ENCODE peak calls at places on chromosomes 7 and 10, in nine cellular contexts. One of them, this sample, is unnamed. For H3K4me1, the result is how much of the 10 kb centered on the place peaks cover.

GRCh38 chr7:155369-156000 is 36.9 kb upstream of the FAM20C start:
- DNase-seq in GM12878: no peak
- DNase-seq in spleen: peak
- DNase-seq in psoas muscle: no peak
- DNase-seq in adrenal gland: no peak
- DNase-seq in heart left ventricle: no peak
- DNase-seq in DND-41: no peak
- DNase-seq in lower lobe of right lung: no peak
- DNase-seq in breast epithelium: no peak
- DNase-seq in this sample: peak

GRCh38 chr10:48330269-48330668 is 23.8 kb downstream of the MAPK8 start:
- DNase-seq in GM12878: no peak
- DNase-seq in spleen: no peak
- DNase-seq in psoas muscle: no peak
- DNase-seq in adrenal gland: no peak
- DNase-seq in heart left ventricle: no peak
- DNase-seq in DND-41: peak
- DNase-seq in lower lobe of right lung: no peak
- DNase-seq in breast epithelium: no peak
- DNase-seq in this sample: no peak

GRCh38 chr7:46291601-46292150 is 370.6 kb upstream of the IGFBP3 start:
- DNase-seq in GM12878: peak
- DNase-seq in spleen: no peak
- DNase-seq in psoas muscle: no peak
- DNase-seq in adrenal gland: no peak
- DNase-seq in heart left ventricle: no peak
- DNase-seq in DND-41: no peak
- DNase-seq in lower lobe of right lung: no peak
- DNase-seq in breast epithelium: no peak
- DNase-seq in this sample: no peak

GRCh38 chr7:149784251-149784608 is 10.8 kb upstream of the ZNF467 start:
- DNase-seq in GM12878: no peak
- DNase-seq in spleen: no peak
- DNase-seq in psoas muscle: no peak
- DNase-seq in adrenal gland: no peak
- DNase-seq in heart left ventricle: no peak
- DNase-seq in DND-41: no peak
- DNase-seq in lower lobe of right lung: no peak
- DNase-seq in breast epithelium: no peak
- DNase-seq in this sample: no peak

GRCh38 chr7:70582921-70583895 is 548.7 kb upstream of the GALNT17 start:
- DNase-seq in GM12878: no peak
- DNase-seq in spleen: no peak
- DNase-seq in psoas muscle: no peak
- DNase-seq in adrenal gland: no peak
- DNase-seq in heart left ventricle: no peak
- DNase-seq in DND-41: no peak
- DNase-seq in lower lobe of right lung: no peak
- DNase-seq in breast epithelium: no peak
- DNase-seq in this sample: no peak

GRCh38 chr7:132394283-132395003 is 181.8 kb downstream of the PLXNA4 start:
- DNase-seq in GM12878: no peak
- DNase-seq in spleen: no peak
- DNase-seq in psoas muscle: no peak
- DNase-seq in adrenal gland: no peak
- DNase-seq in heart left ventricle: no peak
- DNase-seq in DND-41: peak
- DNase-seq in lower lobe of right lung: no peak
- DNase-seq in breast epithelium: no peak
- DNase-seq in this sample: no peak

GRCh38 chr7:91771394-91771793 is 109.1 kb downstream of the MTERF1 start:
- DNase-seq in GM12878: no peak
- DNase-seq in spleen: no peak
- DNase-seq in psoas muscle: no peak
- DNase-seq in adrenal gland: no peak
- DNase-seq in heart left ventricle: no peak
- DNase-seq in DND-41: no peak
- DNase-seq in lower lobe of right lung: no peak
- DNase-seq in breast epithelium: no peak
- DNase-seq in this sample: no peak

GRCh38 chr10:132113206-132113605 is 47.5 kb downstream of the JAKMIP3 start:
- DNase-seq in GM12878: no peak
- DNase-seq in spleen: peak
- DNase-seq in psoas muscle: no peak
- DNase-seq in adrenal gland: peak
- DNase-seq in heart left ventricle: no peak
- DNase-seq in DND-41: no peak
- DNase-seq in lower lobe of right lung: peak
- DNase-seq in breast epithelium: no peak
- DNase-seq in this sample: no peak

GRCh38 chr7:32163141-32163806 is 93.1 kb upstream of the PDE1C start:
- DNase-seq in GM12878: no peak
- DNase-seq in spleen: no peak
- DNase-seq in psoas muscle: peak
- DNase-seq in adrenal gland: peak
- DNase-seq in heart left ventricle: peak
- DNase-seq in DND-41: no peak
- DNase-seq in lower lobe of right lung: no peak
- DNase-seq in breast epithelium: no peak
- DNase-seq in this sample: peak

GRCh38 chr10:125087897-125088215 is 72.5 kb downstream of the CTBP2 start:
- DNase-seq in GM12878: no peak
- DNase-seq in spleen: no peak
- DNase-seq in psoas muscle: peak
- DNase-seq in adrenal gland: no peak
- DNase-seq in heart left ventricle: no peak
- DNase-seq in DND-41: no peak
- DNase-seq in lower lobe of right lung: no peak
- DNase-seq in breast epithelium: no peak
- DNase-seq in this sample: peak

GRCh38 chr7:133912916-133913697 is 214.0 kb upstream of the LRGUK start:
- DNase-seq in GM12878: no peak
- DNase-seq in spleen: no peak
- DNase-seq in psoas muscle: no peak
- DNase-seq in adrenal gland: no peak
- DNase-seq in heart left ventricle: no peak
- DNase-seq in DND-41: no peak
- DNase-seq in lower lobe of right lung: no peak
- DNase-seq in breast epithelium: no peak
- DNase-seq in this sample: no peak

GRCh38 chr10:120989279-120989678 is 138.1 kb downstream of the WDR11 start:
- DNase-seq in GM12878: no peak
- DNase-seq in spleen: no peak
- DNase-seq in psoas muscle: no peak
- DNase-seq in adrenal gland: no peak
- DNase-seq in heart left ventricle: no peak
- DNase-seq in DND-41: no peak
- DNase-seq in lower lobe of right lung: no peak
- DNase-seq in breast epithelium: no peak
- DNase-seq in this sample: no peak

GRCh38 chr7:151139071-151139521 is 28.4 kb downstream of the GBX1 start:
- DNase-seq in GM12878: no peak
- DNase-seq in spleen: peak
- DNase-seq in psoas muscle: peak
- DNase-seq in adrenal gland: peak
- DNase-seq in heart left ventricle: no peak
- DNase-seq in DND-41: no peak
- DNase-seq in lower lobe of right lung: no peak
- DNase-seq in breast epithelium: no peak
- DNase-seq in this sample: no peak

GRCh38 chr10:88992945-88993537 is 2.4 kb downstream of the FAS start:
- DNase-seq in GM12878: no peak
- DNase-seq in spleen: no peak
- DNase-seq in psoas muscle: no peak
- DNase-seq in adrenal gland: no peak
- DNase-seq in heart left ventricle: no peak
- DNase-seq in DND-41: no peak
- DNase-seq in lower lobe of right lung: no peak
- DNase-seq in breast epithelium: no peak
- DNase-seq in this sample: no peak

GRCh38 chr7:25216837-25217236 is 11.4 kb downstream of the NPVF start:
- DNase-seq in GM12878: peak
- DNase-seq in spleen: no peak
- DNase-seq in psoas muscle: no peak
- DNase-seq in adrenal gland: no peak
- DNase-seq in heart left ventricle: no peak
- DNase-seq in DND-41: no peak
- DNase-seq in lower lobe of right lung: no peak
- DNase-seq in breast epithelium: no peak
- DNase-seq in this sample: no peak

GRCh38 chr7:81492910-81493309 is 276.9 kb downstream of the HGF start:
- DNase-seq in GM12878: no peak
- DNase-seq in spleen: no peak
- DNase-seq in psoas muscle: no peak
- DNase-seq in adrenal gland: no peak
- DNase-seq in heart left ventricle: no peak
- DNase-seq in DND-41: no peak
- DNase-seq in lower lobe of right lung: no peak
- DNase-seq in breast epithelium: no peak
- DNase-seq in this sample: no peak

GRCh38 chr10:35545079-35545657 is 60.0 kb upstream of the GJD4 start:
- DNase-seq in GM12878: no peak
- DNase-seq in spleen: no peak
- DNase-seq in psoas muscle: no peak
- DNase-seq in adrenal gland: no peak
- DNase-seq in heart left ventricle: no peak
- DNase-seq in DND-41: no peak
- DNase-seq in lower lobe of right lung: no peak
- DNase-seq in breast epithelium: no peak
- DNase-seq in this sample: no peak

GRCh38 chr7:105178928-105179541 is 165.0 kb downstream of the KMT2E start:
- DNase-seq in GM12878: no peak
- DNase-seq in spleen: no peak
- DNase-seq in psoas muscle: no peak
- DNase-seq in adrenal gland: no peak
- DNase-seq in heart left ventricle: no peak
- DNase-seq in DND-41: no peak
- DNase-seq in lower lobe of right lung: no peak
- DNase-seq in breast epithelium: no peak
- DNase-seq in this sample: no peak

GRCh38 chr7:152162287-152162686 is 136.8 kb downstream of the GALNT11 start:
- DNase-seq in GM12878: no peak
- DNase-seq in spleen: no peak
- DNase-seq in psoas muscle: no peak
- DNase-seq in adrenal gland: no peak
- DNase-seq in heart left ventricle: no peak
- DNase-seq in DND-41: no peak
- DNase-seq in lower lobe of right lung: no peak
- DNase-seq in breast epithelium: no peak
- DNase-seq in this sample: no peak

GRCh38 chr10:48776528-48776927 is 91.9 kb downstream of the WDFY4 start:
- DNase-seq in GM12878: no peak
- DNase-seq in spleen: no peak
- DNase-seq in psoas muscle: no peak
- DNase-seq in adrenal gland: no peak
- DNase-seq in heart left ventricle: no peak
- DNase-seq in DND-41: no peak
- DNase-seq in lower lobe of right lung: no peak
- DNase-seq in breast epithelium: no peak
- DNase-seq in this sample: no peak

GRCh38 chr7:31071316-31071715 is 19.2 kb downstream of the ADCYAP1R1 start:
- DNase-seq in GM12878: no peak
- DNase-seq in spleen: peak
- DNase-seq in psoas muscle: peak
- DNase-seq in adrenal gland: no peak
- DNase-seq in heart left ventricle: peak
- DNase-seq in DND-41: no peak
- DNase-seq in lower lobe of right lung: peak
- DNase-seq in breast epithelium: no peak
- DNase-seq in this sample: peak

GRCh38 chr10:3780056-3780765 is 4.8 kb downstream of the KLF6 start:
- DNase-seq in GM12878: no peak
- DNase-seq in spleen: peak
- DNase-seq in psoas muscle: peak
- DNase-seq in adrenal gland: peak
- DNase-seq in heart left ventricle: peak
- DNase-seq in DND-41: no peak
- DNase-seq in lower lobe of right lung: no peak
- DNase-seq in breast epithelium: no peak
- DNase-seq in this sample: peak
- H3K4me1 ChIP-seq in GM12878: under half
- H3K4me1 ChIP-seq in spleen: half or more
- H3K4me1 ChIP-seq in psoas muscle: half or more
- H3K4me1 ChIP-seq in adrenal gland: half or more
- H3K4me1 ChIP-seq in heart left ventricle: half or more
- H3K4me1 ChIP-seq in DND-41: under half
- H3K4me1 ChIP-seq in lower lobe of right lung: half or more
- H3K4me1 ChIP-seq in breast epithelium: under half
- H3K4me1 ChIP-seq in this sample: under half

GRCh38 chr7:2511769-2512168 is 7.8 kb upstream of the LFNG start:
- DNase-seq in GM12878: no peak
- DNase-seq in spleen: peak
- DNase-seq in psoas muscle: no peak
- DNase-seq in adrenal gland: no peak
- DNase-seq in heart left ventricle: no peak
- DNase-seq in DND-41: no peak
- DNase-seq in lower lobe of right lung: no peak
- DNase-seq in breast epithelium: no peak
- DNase-seq in this sample: no peak
- H3K4me1 ChIP-seq in GM12878: under half
- H3K4me1 ChIP-seq in spleen: half or more
- H3K4me1 ChIP-seq in psoas muscle: under half
- H3K4me1 ChIP-seq in adrenal gland: under half
- H3K4me1 ChIP-seq in heart left ventricle: under half
- H3K4me1 ChIP-seq in DND-41: under half
- H3K4me1 ChIP-seq in lower lobe of right lung: half or more
- H3K4me1 ChIP-seq in breast epithelium: under half
- H3K4me1 ChIP-seq in this sample: under half

GRCh38 chr7:116730097-116731018 is 58.4 kb downstream of the MET start:
- DNase-seq in GM12878: no peak
- DNase-seq in spleen: no peak
- DNase-seq in psoas muscle: no peak
- DNase-seq in adrenal gland: no peak
- DNase-seq in heart left ventricle: no peak
- DNase-seq in DND-41: no peak
- DNase-seq in lower lobe of right lung: no peak
- DNase-seq in breast epithelium: no peak
- DNase-seq in this sample: no peak
- H3K4me1 ChIP-seq in GM12878: under half
- H3K4me1 ChIP-seq in spleen: under half
- H3K4me1 ChIP-seq in psoas muscle: half or more
- H3K4me1 ChIP-seq in adrenal gland: under half
- H3K4me1 ChIP-seq in heart left ventricle: under half
- H3K4me1 ChIP-seq in DND-41: under half
- H3K4me1 ChIP-seq in lower lobe of right lung: under half
- H3K4me1 ChIP-seq in breast epithelium: under half
- H3K4me1 ChIP-seq in this sample: under half

GRCh38 chr10:101222683-101223273 is 6.5 kb downstream of the LBX1 start:
- DNase-seq in GM12878: no peak
- DNase-seq in spleen: no peak
- DNase-seq in psoas muscle: no peak
- DNase-seq in adrenal gland: no peak
- DNase-seq in heart left ventricle: no peak
- DNase-seq in DND-41: no peak
- DNase-seq in lower lobe of right lung: no peak
- DNase-seq in breast epithelium: no peak
- DNase-seq in this sample: peak
- H3K4me1 ChIP-seq in GM12878: under half
- H3K4me1 ChIP-seq in spleen: half or more
- H3K4me1 ChIP-seq in psoas muscle: under half
- H3K4me1 ChIP-seq in adrenal gland: under half
- H3K4me1 ChIP-seq in heart left ventricle: under half
- H3K4me1 ChIP-seq in DND-41: under half
- H3K4me1 ChIP-seq in lower lobe of right lung: half or more
- H3K4me1 ChIP-seq in breast epithelium: under half
- H3K4me1 ChIP-seq in this sample: under half

GRCh38 chr10:72248477-72249151 is 25.1 kb upstream of the DDIT4 start:
- DNase-seq in GM12878: peak
- DNase-seq in spleen: peak
- DNase-seq in psoas muscle: peak
- DNase-seq in adrenal gland: peak
- DNase-seq in heart left ventricle: peak
- DNase-seq in DND-41: peak
- DNase-seq in lower lobe of right lung: peak
- DNase-seq in breast epithelium: peak
- DNase-seq in this sample: peak
- H3K4me1 ChIP-seq in GM12878: half or more
- H3K4me1 ChIP-seq in spleen: half or more
- H3K4me1 ChIP-seq in psoas muscle: half or more
- H3K4me1 ChIP-seq in adrenal gland: half or more
- H3K4me1 ChIP-seq in heart left ventricle: half or more
- H3K4me1 ChIP-seq in DND-41: under half
- H3K4me1 ChIP-seq in lower lobe of right lung: half or more
- H3K4me1 ChIP-seq in breast epithelium: under half
- H3K4me1 ChIP-seq in this sample: under half